ENCODE peak calls at places on chromosomes 16 and 17, in ten cellular contexts. L, P, R, T, K, B, C, Q, U and G are unnamed samples.
A peak's percentile ranks its signal among the peaks of the same experiment; 100 is the strongest.

GRCh38 chr17:82231562-82232321 is 2.9 kb downstream of the SLC16A3 start:
- ATAC-seq in L (peak; percentile 28), P (peak; percentile 46), R (no peak), T (peak; percentile 14), K (peak; percentile 60), B (peak; percentile 7), C (peak; percentile 15), Q (no peak), U (no peak), G (no peak)

GRCh38 chr17:28563475-28563874 is 7.8 kb downstream of the PIGS start:
- ATAC-seq in L (no peak), P (peak; percentile 50), R (no peak), T (peak; percentile 76), K (no peak), B (no peak), C (no peak), Q (no peak), U (no peak), G (no peak)

GRCh38 chr17:34312080-34312479 is 7.2 kb upstream of the CCL8 start:
- ATAC-seq in L (no peak), P (peak; percentile 70), R (no peak), T (peak; percentile 38), K (no peak), B (no peak), C (no peak), Q (no peak), U (no peak), G (no peak)

GRCh38 chr17:2173005-2173404 is 118.1 kb downstream of the HIC1 start:
- ATAC-seq in L (no peak), P (peak; percentile 34), R (no peak), T (no peak), K (no peak), B (no peak), C (no peak), Q (no peak), U (no peak), G (no peak)

GRCh38 chr16:56630134-56630533 is 2.3 kb upstream of the MT1M start:
- ATAC-seq in L (peak; percentile 86), P (no peak), R (no peak), T (no peak), K (no peak), B (peak; percentile 35), C (peak; percentile 39), Q (no peak), U (no peak), G (peak; percentile 48)

GRCh38 chr16:1580956-1581355 is 30.9 kb downstream of the IFT140 start:
- ATAC-seq in L (no peak), P (no peak), R (no peak), T (no peak), K (no peak), B (no peak), C (no peak), Q (no peak), U (no peak), G (no peak)

GRCh38 chr16:85998868-85999729 is 100.1 kb downstream of the IRF8 start:
- ATAC-seq in L (peak; percentile 12), P (no peak), R (peak; percentile 27), T (no peak), K (no peak), B (no peak), C (peak; percentile 70), Q (no peak), U (peak; percentile 91), G (peak; percentile 94)

GRCh38 chr16:12090162-12090552 is 113.6 kb downstream of the SNX29 start:
- ATAC-seq in L (no peak), P (no peak), R (no peak), T (no peak), K (no peak), B (no peak), C (no peak), Q (no peak), U (peak; percentile 13), G (no peak)

GRCh38 chr17:48720263-48721008 is 1.9 kb downstream of the PRAC1 start:
- ATAC-seq in L (no peak), P (no peak), R (no peak), T (no peak), K (no peak), B (no peak), C (no peak), Q (no peak), U (no peak), G (no peak)